ENCODE peak calls at places on chromosomes 4 and X, in five cellular contexts. J is activated T-helper 1 cell treated with anti-CD3 and anti-CD28 coated beads, Interleukin-12 subunit alpha, Interleukin-12 subunit beta, Interleukin-2, Interleukin-4 antibody, amounts not matched to agents 30 ng/mL and 10 ng/mL and 1 ng/mL, durations not matched to agents 14 hours and 24 hours and 36 hours; F is T-helper 17 cell; S is A172; Q is CD4-positive, alpha-beta T cell. A is an unnamed sample.

GRCh38 chrX:11451133-11451532 is 157.9 kb downstream of the AMELX start:
- DNase-seq in S (no peak), J (no peak), F (no peak), Q (no peak), A (no peak)

GRCh38 chr4:8140915-8141314 is 17.7 kb downstream of the ABLIM2 start:
- DNase-seq in Q (no peak), J (no peak), S (no peak), F (no peak), A (no peak)

GRCh38 chr4:186032259-186032658 is 36.7 kb upstream of the TLR3 start:
- DNase-seq in J (no peak), S (no peak), F (no peak), Q (no peak), A (no peak)

GRCh38 chr4:129453524-129453923 is 357.6 kb downstream of the C4orf33 start:
- DNase-seq in Q (no peak), F (no peak), S (no peak), J (no peak), A (no peak)

GRCh38 chr4:48909697-48910096 is 3.1 kb upstream of the OCIAD2 start:
- DNase-seq in S (peak), J (peak), Q (no peak), F (no peak), A (no peak)

GRCh38 chr4:99305638-99306380 is 15.0 kb upstream of the ADH1A start:
- DNase-seq in J (no peak), S (no peak), Q (no peak), F (no peak), A (no peak)

GRCh38 chr4:148477276-148477675 is 35.1 kb upstream of the NR3C2 start:
- DNase-seq in F (no peak), Q (no peak), J (no peak), S (no peak), A (no peak)

GRCh38 chr4:110630621-110631402 is 7.9 kb upstream of the PITX2 start:
- DNase-seq in J (no peak), Q (no peak), F (no peak), S (no peak), A (no peak)

GRCh38 chr4:173420324-173420752 is 21.4 kb upstream of the SCRG1 start:
- DNase-seq in Q (no peak), J (no peak), S (peak), F (no peak), A (no peak)

GRCh38 chr4:182105416-182105815 is 137.8 kb upstream of the TENM3 start:
- DNase-seq in F (no peak), Q (no peak), J (no peak), S (no peak), A (no peak)

GRCh38 chr4:99300934-99301333 is 10.1 kb upstream of the ADH1A start:
- DNase-seq in F (no peak), S (peak), J (no peak), Q (no peak), A (no peak)

GRCh38 chr4:137610960-137611359 is 78.7 kb upstream of the PCDH18 start:
- DNase-seq in Q (no peak), F (no peak), J (no peak), S (no peak), A (no peak)

GRCh38 chrX:40003982-40004535 is 93.7 kb downstream of the BCOR start:
- DNase-seq in S (no peak), Q (no peak), J (no peak), F (no peak), A (no peak)

GRCh38 chr4:10123227-10124101 is 6.9 kb upstream of the WDR1 start:
- DNase-seq in S (no peak), F (no peak), J (no peak), Q (no peak), A (no peak)

GRCh38 chr4:16686195-16686594 is 212.2 kb downstream of the LDB2 start:
- DNase-seq in J (no peak), Q (no peak), S (no peak), F (no peak), A (no peak)